ENCODE peak calls at places on chromosomes 5 and 9, in nine cellular contexts. L is breast epithelium; Z is SHP77; M is naive B cell; S is stimulated activated CD4-positive, alpha-beta T cell treated with anti-CD3 and anti-CD28 coated beads, Interleukin-12 subunit alpha, Interleukin-12 subunit beta, amount 100 ng/mL, for 48 hours; R is stimulated activated CD8-positive, alpha-beta memory T cell treated with anti-CD3 and anti-CD28 coated beads, Interleukin-7, amount 100 ng/mL, for 4 hours; O is dermis blood vessel endothelial cell; F is HT1080; C is GM12865. H is an unnamed sample.
A peak's percentile ranks its signal among the peaks of the same experiment; 100 is the strongest.

GRCh38 chr5:36403601-36404311 is 102.1 kb upstream of the RANBP3L start:
- DNase-seq in M (peak; percentile 12), Z (no peak), L (no peak), C (no peak), O (no peak), R (no peak), S (no peak), F (peak; percentile 98), H (no peak)

GRCh38 chr5:161442471-161442870 is 104.1 kb downstream of the GABRB2 start:
- DNase-seq in O (no peak), M (no peak), L (no peak), S (no peak), F (no peak), R (no peak), C (no peak), Z (no peak), H (no peak)

GRCh38 chr5:157917909-157918809 is 59.2 kb upstream of the CLINT1 start:
- DNase-seq in L (peak; percentile 23), M (no peak), O (peak; percentile 76), F (peak; percentile 66), Z (peak; percentile 62), S (peak; percentile 44), R (peak; percentile 15), C (peak; percentile 78), H (peak; percentile 57)

GRCh38 chr9:111179577-111179976 is 141.3 kb upstream of the LPAR1 start:
- DNase-seq in O (no peak), L (no peak), C (peak; percentile 75), S (no peak), Z (peak; percentile 74), M (no peak), F (peak; percentile 23), R (no peak), H (no peak)

GRCh38 chr5:5315068-5315835 is 107.2 kb upstream of the ICE1 start:
- DNase-seq in M (no peak), F (peak; percentile 46), O (no peak), Z (no peak), S (no peak), R (no peak), L (no peak), C (no peak), H (no peak)

GRCh38 chr9:87671925-87672324 is 54.0 kb upstream of the CTSL start:
- DNase-seq in S (no peak), R (no peak), Z (no peak), F (no peak), L (no peak), C (no peak), O (peak; percentile 21), M (no peak), H (no peak)

GRCh38 chr9:30800421-30800820 is 1584.0 kb upstream of the ACO1 start:
- DNase-seq in F (no peak), S (no peak), Z (no peak), O (no peak), R (no peak), M (no peak), L (no peak), C (no peak), H (no peak)

GRCh38 chr5:127343313-127343712 is 52.7 kb downstream of the MEGF10 start:
- DNase-seq in O (no peak), L (no peak), M (no peak), F (no peak), R (no peak), Z (no peak), C (no peak), S (no peak), H (no peak)

GRCh38 chr9:136694163-136694864 is 7.1 kb upstream of the AGPAT2 start:
- DNase-seq in F (no peak), O (peak; percentile 78), M (no peak), R (no peak), Z (peak; percentile 58), S (peak; percentile 26), C (peak; percentile 38), L (no peak), H (peak; percentile 92)

GRCh38 chr9:91177661-91178280 is 183.9 kb downstream of the AUH start:
- DNase-seq in R (no peak), M (no peak), O (no peak), F (peak; percentile 36), L (peak; percentile 59), S (peak; percentile 72), Z (no peak), C (no peak), H (no peak)

GRCh38 chr9:137428311-137428630 is 5.1 kb downstream of the NOXA1 start:
- DNase-seq in S (no peak), M (no peak), Z (no peak), F (no peak), C (no peak), R (no peak), L (no peak), O (no peak), H (no peak)

GRCh38 chr9:121736147-121736721 is 84.8 kb downstream of the DAB2IP start:
- DNase-seq in Z (no peak), C (no peak), F (no peak), M (no peak), L (peak; percentile 55), S (no peak), O (peak; percentile 29), R (no peak), H (peak; percentile 96)

GRCh38 chr9:38421498-38422211 is 2.6 kb downstream of the IGFBPL1 start:
- DNase-seq in O (no peak), S (no peak), L (no peak), C (no peak), F (no peak), R (no peak), Z (no peak), M (no peak), H (peak; percentile 65)

GRCh38 chr9:72151099-72151498 is 1.9 kb downstream of the GDA start:
- DNase-seq in S (no peak), C (no peak), R (no peak), F (no peak), L (no peak), O (no peak), Z (no peak), M (no peak), H (no peak)

H was measured in iPS-NIHi11.